ENCODE peak calls at places on chromosomes 13 and 19, in four cellular contexts. U, J, Q and G are unnamed samples.

GRCh38 chr13:75258159-75258782 is 223.7 kb downstream of the TBC1D4 start:
- DNase-seq in U (peak), J (peak), Q (peak), G (peak)

GRCh38 chr13:74219571-74219970 is 85.4 kb upstream of the KLF12 start:
- DNase-seq in U (no peak), J (no peak), Q (no peak), G (no peak)

GRCh38 chr19:57317503-57317902 is 2.8 kb upstream of the ZNF543 start:
- DNase-seq in U (no peak), J (no peak), Q (peak), G (peak)

GRCh38 chr13:96771501-96772367 is 222.5 kb downstream of the OXGR1 start:
- DNase-seq in U (peak), J (peak), Q (no peak), G (peak)

GRCh38 chr19:17931532-17932191 is 1.2 kb upstream of the CCDC124 start:
- DNase-seq in U (no peak), J (no peak), Q (peak), G (no peak)

GRCh38 chr13:98157188-98157587 is 14.3 kb downstream of the FARP1 start:
- DNase-seq in U (no peak), J (no peak), Q (no peak), G (no peak)

GRCh38 chr13:47474845-47475244 is 526.2 kb downstream of the SUCLA2 start:
- DNase-seq in U (no peak), J (no peak), Q (no peak), G (no peak)

GRCh38 chr13:28489536-28489935 is 5.4 kb downstream of the FLT1 start:
- DNase-seq in U (no peak), J (no peak), Q (no peak), G (no peak)

GRCh38 chr19:12664406-12665280 is 1.9 kb downstream of the MAN2B1 start:
- DNase-seq in U (no peak), J (peak), Q (peak), G (peak)

GRCh38 chr19:39208175-39208795 is 4.2 kb upstream of the SYCN start:
- DNase-seq in U (no peak), J (no peak), Q (no peak), G (no peak)

GRCh38 chr13:31824705-31825512 is 85.6 kb downstream of the RXFP2 start:
- DNase-seq in U (peak), J (peak), Q (no peak), G (peak)

GRCh38 chr19:3599776-3600183 is 6.9 kb downstream of the TBXA2R start:
- DNase-seq in U (no peak), J (no peak), Q (peak), G (no peak)

GRCh38 chr19:13764101-13764807 is at the start of gene MRI1:
- DNase-seq in U (peak), J (peak), Q (peak), G (peak)

GRCh38 chr19:6250024-6250605 is 29.7 kb downstream of the MLLT1 start:
- DNase-seq in U (no peak), J (no peak), Q (no peak), G (peak)
- H2AFZ ChIP-seq in U (no peak), J (no peak), Q (no peak), G (no peak)

DNA sequence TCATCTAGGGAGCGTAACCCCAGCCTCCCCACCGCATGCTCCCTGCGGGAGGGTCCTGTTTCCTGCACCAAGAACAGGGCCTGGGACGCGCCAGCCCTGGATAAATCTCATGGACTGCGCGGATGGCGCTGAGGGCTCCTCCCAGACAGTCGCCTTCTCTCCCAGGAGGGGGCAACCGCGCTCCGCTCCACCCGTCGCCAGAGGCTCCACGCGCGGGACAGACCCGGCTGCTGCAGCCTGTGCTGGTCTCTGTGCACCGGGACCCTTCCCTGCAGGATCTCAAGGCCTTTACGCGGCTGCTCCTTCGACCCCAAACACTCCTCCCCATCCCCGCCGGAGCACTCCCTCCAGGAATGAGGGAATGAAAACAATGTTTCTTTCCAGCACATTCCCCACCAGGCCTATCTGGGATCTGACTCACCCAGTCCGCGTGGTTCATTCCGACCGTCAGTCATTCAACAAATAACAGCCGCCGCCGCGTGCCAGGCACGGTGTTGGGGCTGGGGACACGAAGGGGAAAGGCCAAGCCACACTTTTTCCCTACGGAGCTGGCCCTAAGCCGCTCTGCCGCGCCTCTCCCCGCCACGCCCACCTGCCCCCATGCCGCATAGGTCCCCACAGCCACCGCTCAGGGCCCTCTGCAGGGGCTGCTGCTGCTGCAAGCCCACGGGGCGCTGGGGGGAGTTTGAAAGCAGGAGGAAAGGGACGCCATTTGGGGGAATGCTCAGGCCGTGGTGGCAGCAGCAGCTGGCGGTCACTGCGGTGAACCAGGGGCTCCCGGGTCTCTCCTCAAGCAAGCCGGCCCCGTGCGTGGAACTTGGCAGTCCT is 6.0 kb downstream of the PNMA8B start:
- DNase-seq in U (no peak), J (no peak), Q (peak), G (peak)
- TF ChIP-seq EZH2phosphoT487 in U (no peak), J (no peak), Q (no peak), G (no peak)

GRCh38 chr19:855566-856120 is 3.5 kb downstream of the ELANE start:
- DNase-seq in U (no peak), J (no peak), Q (no peak), G (no peak)
- H2AFZ ChIP-seq in U (no peak), J (no peak), Q (no peak), G (no peak)

DNA sequence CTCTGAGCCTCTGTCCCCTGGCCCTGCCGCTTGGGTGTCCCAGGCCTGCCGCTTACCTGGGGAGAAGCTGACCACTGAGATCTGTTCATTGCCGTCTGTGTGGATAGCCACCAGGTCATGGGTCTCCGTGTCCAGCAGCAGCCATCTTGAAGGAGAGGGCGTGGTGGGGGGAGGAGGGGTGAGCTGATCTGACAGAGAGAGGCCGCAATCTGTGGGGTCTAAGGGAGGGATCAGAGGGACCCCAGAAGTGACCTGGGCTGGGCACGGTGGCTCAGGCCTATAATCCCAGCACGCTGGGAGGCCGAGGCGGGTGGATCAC is 14.7 kb upstream of the GPR4 start:
- DNase-seq in U (no peak), J (no peak), Q (no peak), G (no peak)
- TF ChIP-seq EZH2phosphoT487 in U (no peak), J (no peak), Q (no peak), G (no peak)

DNA sequence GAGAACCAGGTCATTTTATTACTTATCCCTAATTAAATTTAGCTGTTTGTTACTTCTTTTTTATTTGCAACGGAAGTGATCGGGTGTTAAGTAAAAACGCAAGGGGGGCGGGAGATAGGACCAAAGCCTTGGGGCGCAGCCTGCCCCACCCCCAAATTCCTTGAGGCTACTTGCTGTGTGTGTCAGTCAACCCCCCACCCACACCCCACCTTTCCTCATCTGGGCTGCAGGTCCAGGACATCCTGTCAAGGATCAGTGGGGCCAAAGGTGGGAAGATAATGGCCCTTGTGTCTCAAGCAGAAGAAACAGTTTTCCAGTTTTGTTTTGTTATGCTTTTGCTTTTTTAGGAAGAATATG is 1.2 kb upstream of the FOXO1 start:
- DNase-seq in U (no peak), J (no peak), Q (peak), G (no peak)
- H2AFZ ChIP-seq in U (peak), J (peak), Q (peak), G (peak)